ENCODE peak calls at places on chromosomes 6 and 20, in nine cellular contexts. R, Z, V, K, D, B, F, Q and P are unnamed samples.

GRCh38 chr20:60238992-60239655 is 280.9 kb downstream of the CDH26 start:
- DNase-seq in R (no peak), Z (no peak), V (no peak), K (no peak), D (no peak), B (no peak), F (no peak), Q (no peak), P (no peak)

GRCh38 chr6:168221000-168221399 is 98.6 kb downstream of the DACT2 start:
- DNase-seq in R (no peak), Z (no peak), V (no peak), K (no peak), D (no peak), B (no peak), F (no peak), Q (no peak), P (no peak)

GRCh38 chr6:125546827-125547226 is 202.6 kb upstream of the HEY2 start:
- DNase-seq in R (no peak), Z (no peak), V (no peak), K (peak), D (no peak), B (peak), F (peak), Q (peak), P (no peak)

GRCh38 chr6:44074383-44075136 is 52.7 kb downstream of the MRPL14 start:
- DNase-seq in R (peak), Z (peak), V (no peak), K (peak), D (peak), B (peak), F (peak), Q (peak), P (peak)

GRCh38 chr6:99393366-99393697 is 663 bp downstream of the COQ3 start:
- DNase-seq in R (no peak), Z (no peak), V (no peak), K (no peak), D (no peak), B (no peak), F (no peak), Q (no peak), P (no peak)

GRCh38 chr6:40996591-40997247 is 42.3 kb downstream of the UNC5CL start:
- DNase-seq in R (no peak), Z (no peak), V (no peak), K (no peak), D (peak), B (peak), F (peak), Q (peak), P (no peak)

GRCh38 chr6:107704377-107705013 is 119.6 kb downstream of the SCML4 start:
- DNase-seq in R (peak), Z (peak), V (no peak), K (peak), D (peak), B (peak), F (peak), Q (peak), P (no peak)

GRCh38 chr6:154319231-154319858 is 37.3 kb downstream of the IPCEF1 start:
- DNase-seq in R (no peak), Z (peak), V (no peak), K (peak), D (no peak), B (peak), F (peak), Q (peak), P (no peak)

GRCh38 chr6:56540950-56541600 is 101.6 kb downstream of the DST start:
- DNase-seq in R (no peak), Z (no peak), V (no peak), K (no peak), D (no peak), B (peak), F (no peak), Q (no peak), P (no peak)

GRCh38 chr6:6495851-6496250 is 92.7 kb upstream of the LY86 start:
- DNase-seq in R (no peak), Z (no peak), V (no peak), K (no peak), D (no peak), B (no peak), F (no peak), Q (no peak), P (no peak)

GRCh38 chr6:75196051-75196743 is 9.7 kb downstream of the COL12A1 start:
- DNase-seq in R (no peak), Z (no peak), V (no peak), K (peak), D (no peak), B (peak), F (peak), Q (peak), P (no peak)

GRCh38 chr6:95576621-95577316 is 566 bp upstream of the MANEA start:
- DNase-seq in R (no peak), Z (no peak), V (no peak), K (peak), D (no peak), B (peak), F (peak), Q (peak), P (no peak)

GRCh38 chr6:7189101-7189721 is 81.5 kb downstream of the RREB1 start:
- DNase-seq in R (no peak), Z (no peak), V (no peak), K (no peak), D (no peak), B (no peak), F (no peak), Q (no peak), P (no peak)

GRCh38 chr6:5082487-5083306 is 2.4 kb upstream of the PPP1R3G start:
- DNase-seq in R (no peak), Z (peak), V (no peak), K (peak), D (peak), B (peak), F (peak), Q (peak), P (no peak)

GRCh38 chr6:56891754-56892153 is 63.2 kb upstream of the BEND6 start:
- DNase-seq in R (no peak), Z (no peak), V (no peak), K (peak), D (no peak), B (no peak), F (no peak), Q (no peak), P (no peak)

GRCh38 chr6:132548746-132549463 is 3.6 kb upstream of the TAAR8 start:
- DNase-seq in R (no peak), Z (no peak), V (no peak), K (no peak), D (no peak), B (no peak), F (no peak), Q (no peak), P (no peak)

GRCh38 chr20:46275091-46275490 is 33.2 kb downstream of the CDH22 start:
- DNase-seq in R (no peak), Z (no peak), V (no peak), K (no peak), D (no peak), B (no peak), F (no peak), Q (no peak), P (no peak)

GRCh38 chr6:148342146-148343027 is at the start of gene SASH1:
- DNase-seq in R (peak), Z (peak), V (no peak), K (peak), D (peak), B (peak), F (peak), Q (peak), P (no peak)

GRCh38 chr6:131510094-131510493 is 62.9 kb upstream of the ARG1 start:
- DNase-seq in R (no peak), Z (no peak), V (no peak), K (no peak), D (no peak), B (no peak), F (no peak), Q (no peak), P (no peak)

GRCh38 chr6:69933239-69933638 is 66.9 kb downstream of the COL19A1 start:
- DNase-seq in R (no peak), Z (no peak), V (no peak), K (peak), D (no peak), B (peak), F (peak), Q (peak), P (no peak)

GRCh38 chr20:2455771-2456497 is 14.7 kb downstream of the SNRPB start:
- DNase-seq in R (no peak), Z (no peak), V (no peak), K (no peak), D (no peak), B (no peak), F (no peak), Q (no peak), P (no peak)

GRCh38 chr6:81075974-81076373 is 676.5 kb downstream of the TENT5A start:
- DNase-seq in R (no peak), Z (peak), V (no peak), K (peak), D (no peak), B (peak), F (peak), Q (peak), P (no peak)

GRCh38 chr6:166006593-166007301 is 160.9 kb downstream of the TBXT start:
- DNase-seq in R (no peak), Z (peak), V (no peak), K (peak), D (no peak), B (peak), F (peak), Q (peak), P (no peak)

GRCh38 chr6:157741889-157742615 is 81.0 kb upstream of the SNX9 start:
- DNase-seq in R (no peak), Z (no peak), V (no peak), K (no peak), D (no peak), B (peak), F (peak), Q (no peak), P (no peak)

GRCh38 chr6:90385914-90386313 is 89.3 kb upstream of the BACH2 start:
- DNase-seq in R (no peak), Z (no peak), V (no peak), K (peak), D (no peak), B (no peak), F (no peak), Q (no peak), P (no peak)
- TF ChIP-seq CTCF in R (no peak), Z (no peak), V (no peak), K (no peak), D (no peak), B (no peak), F (no peak), Q (no peak), P (peak)

DNA sequence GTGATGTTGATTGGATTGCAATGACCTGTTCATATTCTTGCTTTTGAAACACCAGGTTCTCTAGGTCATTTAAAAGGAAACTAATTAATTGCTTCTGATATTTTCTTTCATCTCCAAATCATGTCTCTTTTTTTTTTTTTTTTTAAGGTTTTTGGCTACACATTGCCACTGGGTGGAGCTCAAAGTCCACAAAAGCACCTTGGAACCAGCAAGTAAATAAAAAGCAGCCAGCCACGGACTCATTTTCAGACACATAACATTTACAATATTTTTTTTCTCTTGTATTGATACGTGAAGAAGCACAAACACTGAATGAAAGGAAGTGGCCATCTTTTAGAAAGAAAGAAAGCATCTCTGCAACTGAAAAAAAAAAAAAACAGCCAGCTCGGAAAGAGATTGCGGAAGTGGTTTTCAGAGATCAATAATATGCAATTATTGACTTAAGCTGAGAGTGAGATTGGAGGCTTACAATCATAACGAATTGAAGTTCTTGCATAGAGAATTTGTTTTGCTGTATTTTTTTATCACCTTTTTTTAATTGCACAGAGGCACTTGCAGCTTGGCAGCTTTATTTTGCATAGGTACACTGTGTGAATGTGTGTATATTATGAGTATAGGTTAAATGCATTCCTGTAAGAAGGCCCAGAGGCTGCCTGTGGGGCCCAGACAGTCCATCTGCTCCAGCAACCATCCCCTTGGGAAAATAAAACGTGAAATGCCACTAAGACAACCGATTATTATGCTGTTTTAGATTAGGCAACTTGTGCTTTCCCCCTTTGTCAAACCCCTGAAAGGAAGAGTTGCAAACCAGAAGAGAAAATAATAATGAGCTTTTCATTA is 28.2 kb downstream of the CGA start:
- DNase-seq in R (peak), Z (peak), V (no peak), K (peak), D (peak), B (peak), F (peak), Q (peak), P (no peak)
- TF ChIP-seq CTCF in R (peak), Z (peak), V (no peak), K (peak), D (peak), B (peak), F (peak), Q (peak), P (peak)

GRCh38 chr6:16737389-16737788 is 23.9 kb downstream of the ATXN1 start:
- DNase-seq in R (no peak), Z (no peak), V (no peak), K (peak), D (no peak), B (peak), F (peak), Q (peak), P (no peak)

GRCh38 chr6:16737926-16738325 is 23.3 kb downstream of the ATXN1 start:
- DNase-seq in R (no peak), Z (no peak), V (no peak), K (no peak), D (no peak), B (no peak), F (no peak), Q (peak), P (no peak)

GRCh38 chr6:16741112-16742016 is 19.9 kb downstream of the ATXN1 start:
- DNase-seq in R (no peak), Z (no peak), V (no peak), K (peak), D (no peak), B (peak), F (peak), Q (peak), P (no peak)

GRCh38 chr6:16736856-16737255 is 24.4 kb downstream of the ATXN1 start:
- DNase-seq in R (no peak), Z (no peak), V (no peak), K (no peak), D (no peak), B (no peak), F (no peak), Q (no peak), P (no peak)

DNA sequence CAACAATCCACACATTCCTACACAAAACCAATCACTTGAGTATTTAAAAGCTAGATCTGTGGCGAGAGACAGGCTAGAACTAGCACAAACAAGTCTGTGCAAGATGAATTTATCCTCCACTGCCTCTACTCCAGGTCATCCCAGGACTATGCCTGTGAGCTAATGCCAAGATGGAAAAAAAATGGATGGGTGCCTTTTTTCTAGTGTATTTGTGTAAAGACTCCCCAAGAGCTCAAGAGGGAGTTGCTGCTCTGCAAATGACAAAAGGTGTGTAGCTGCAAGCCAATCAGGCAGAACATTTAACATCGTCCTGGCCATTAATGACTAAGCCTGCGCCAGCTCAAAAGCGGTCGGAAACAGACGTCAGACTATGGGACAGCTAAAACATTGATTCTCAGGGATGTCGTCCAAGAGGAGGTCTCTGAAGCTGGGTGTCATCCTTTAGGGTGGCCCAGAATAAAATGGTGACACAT is 21.9 kb downstream of the ATXN1 start:
- DNase-seq in R (no peak), Z (no peak), V (no peak), K (no peak), D (no peak), B (no peak), F (no peak), Q (no peak), P (no peak)
- TF ChIP-seq CTCF in R (no peak), Z (no peak), V (no peak), K (no peak), D (no peak), B (no peak), F (no peak), Q (no peak), P (no peak)

GRCh38 chr6:150099546-150099945 is 30.6 kb upstream of the ULBP3 start:
- DNase-seq in R (no peak), Z (no peak), V (no peak), K (no peak), D (no peak), B (no peak), F (no peak), Q (no peak), P (no peak)

GRCh38 chr6:150100745-150101144 is 31.8 kb upstream of the ULBP3 start:
- DNase-seq in R (no peak), Z (no peak), V (no peak), K (no peak), D (no peak), B (no peak), F (no peak), Q (no peak), P (no peak)

GRCh38 chr6:150099953-150100352 is 31.0 kb upstream of the ULBP3 start:
- DNase-seq in R (no peak), Z (no peak), V (no peak), K (no peak), D (no peak), B (no peak), F (no peak), Q (no peak), P (no peak)

GRCh38 chr6:150098155-150098554 is 29.2 kb upstream of the ULBP3 start:
- DNase-seq in R (no peak), Z (no peak), V (no peak), K (no peak), D (no peak), B (no peak), F (no peak), Q (no peak), P (no peak)

GRCh38 chr6:150102750-150103270 is 33.9 kb upstream of the ULBP3 start:
- DNase-seq in R (no peak), Z (no peak), V (no peak), K (no peak), D (no peak), B (no peak), F (no peak), Q (no peak), P (no peak)
- TF ChIP-seq CTCF in R (no peak), Z (no peak), V (no peak), K (no peak), D (no peak), B (no peak), F (no peak), Q (no peak), P (no peak)

GRCh38 chr6:15270402-15270801 is 24.5 kb downstream of the JARID2 start:
- DNase-seq in R (no peak), Z (no peak), V (no peak), K (no peak), D (no peak), B (no peak), F (no peak), Q (no peak), P (no peak)

GRCh38 chr6:15272562-15272961 is 26.7 kb downstream of the JARID2 start:
- DNase-seq in R (no peak), Z (no peak), V (no peak), K (no peak), D (no peak), B (no peak), F (no peak), Q (no peak), P (no peak)

GRCh38 chr6:15276036-15276435 is 30.2 kb downstream of the JARID2 start:
- DNase-seq in R (no peak), Z (no peak), V (no peak), K (no peak), D (no peak), B (no peak), F (no peak), Q (no peak), P (no peak)

GRCh38 chr6:15279047-15279661 is 33.3 kb downstream of the JARID2 start:
- DNase-seq in R (no peak), Z (no peak), V (no peak), K (no peak), D (no peak), B (no peak), F (no peak), Q (no peak), P (no peak)

DNA sequence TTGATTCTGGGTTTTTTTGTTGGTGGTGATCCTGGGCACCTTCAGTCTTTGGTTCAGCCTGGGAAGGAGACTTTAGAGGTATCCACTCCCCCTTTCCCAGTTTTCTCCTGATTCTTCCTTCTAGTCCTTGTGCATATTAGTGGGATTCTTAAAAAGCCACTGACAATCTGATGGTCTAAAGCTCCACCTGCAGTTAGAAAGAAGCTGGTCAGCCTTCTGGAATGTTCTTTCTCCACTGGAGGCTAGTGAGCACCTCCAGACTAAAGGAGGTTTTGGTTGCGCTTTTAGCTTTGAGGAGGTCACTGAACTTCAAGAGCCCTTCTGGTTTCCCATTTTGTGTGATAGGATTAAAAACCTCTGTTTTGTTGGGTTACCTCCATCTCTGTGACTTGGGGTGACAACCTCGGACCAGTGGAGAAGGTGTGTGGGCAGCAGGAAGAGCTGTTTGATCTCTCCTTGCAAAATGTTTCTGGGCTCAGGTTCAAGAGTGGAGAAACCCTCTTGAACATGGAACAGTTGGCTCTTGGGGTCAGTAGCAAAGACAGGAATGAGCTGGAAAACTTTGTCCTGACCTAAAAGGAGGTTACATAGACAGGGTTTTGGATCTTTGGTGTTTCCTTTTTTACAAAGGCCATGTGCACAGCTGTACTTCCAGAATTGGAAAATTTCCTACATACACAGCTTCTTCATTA is 29.0 kb downstream of the JARID2 start:
- DNase-seq in R (peak), Z (no peak), V (no peak), K (peak), D (no peak), B (peak), F (peak), Q (peak), P (no peak)
- TF ChIP-seq CTCF in R (no peak), Z (peak), V (no peak), K (peak), D (peak), B (no peak), F (peak), Q (peak), P (no peak)

GRCh38 chr6:10621847-10622246 is 72.6 kb downstream of the C6orf52 start:
- DNase-seq in R (no peak), Z (no peak), V (no peak), K (no peak), D (no peak), B (no peak), F (no peak), Q (no peak), P (no peak)
- TF ChIP-seq CTCF in R (no peak), Z (no peak), V (no peak), K (no peak), D (no peak), B (no peak), F (no peak), Q (no peak), P (no peak)